ENCODE peak calls at places on chromosomes 3 and 15, in nine cellular contexts. One of them, this sample, is unnamed.
A peak's percentile ranks its signal among the peaks of the same experiment; 100 is the strongest.

GRCh38 chr3:32146669-32147315 is 40.4 kb downstream of the GPD1L start:
- DNase-seq in AG10803: no peak
- DNase-seq in esophagus muscularis mucosa: no peak
- DNase-seq in NB4: peak; percentile 73
- DNase-seq in B cell: no peak
- DNase-seq in GM12865: no peak
- DNase-seq in activated CD8-positive, alpha-beta T cell treated with anti-CD3 and anti-CD28 coated beads for 36 hours: no peak
- DNase-seq in fibroblast of mammary gland: no peak
- DNase-seq in lower leg skin: no peak
- DNase-seq in this sample: no peak

GRCh38 chr3:148861277-148861869 is 3.7 kb upstream of the CPA3 start:
- DNase-seq in AG10803: peak; percentile 60
- DNase-seq in esophagus muscularis mucosa: no peak
- DNase-seq in NB4: peak; percentile 57
- DNase-seq in B cell: no peak
- DNase-seq in GM12865: peak; percentile 55
- DNase-seq in activated CD8-positive, alpha-beta T cell treated with anti-CD3 and anti-CD28 coated beads for 36 hours: no peak
- DNase-seq in fibroblast of mammary gland: peak; percentile 74
- DNase-seq in lower leg skin: no peak
- DNase-seq in this sample: peak; percentile 71

GRCh38 chr3:133040696-133041523 is 2.7 kb downstream of the TMEM108 start:
- DNase-seq in AG10803: peak; percentile 67
- DNase-seq in esophagus muscularis mucosa: no peak
- DNase-seq in NB4: peak; percentile 63
- DNase-seq in B cell: peak; percentile 52
- DNase-seq in GM12865: peak; percentile 76
- DNase-seq in activated CD8-positive, alpha-beta T cell treated with anti-CD3 and anti-CD28 coated beads for 36 hours: peak; percentile 54
- DNase-seq in fibroblast of mammary gland: peak; percentile 61
- DNase-seq in lower leg skin: peak; percentile 56
- DNase-seq in this sample: peak; percentile 84

GRCh38 chr3:181727122-181728036 is 15.7 kb downstream of the SOX2 start:
- DNase-seq in AG10803: no peak
- DNase-seq in esophagus muscularis mucosa: no peak
- DNase-seq in NB4: no peak
- DNase-seq in B cell: no peak
- DNase-seq in GM12865: no peak
- DNase-seq in activated CD8-positive, alpha-beta T cell treated with anti-CD3 and anti-CD28 coated beads for 36 hours: no peak
- DNase-seq in fibroblast of mammary gland: no peak
- DNase-seq in lower leg skin: no peak
- DNase-seq in this sample: no peak

GRCh38 chr3:10173926-10174435 is 9.3 kb downstream of the IRAK2 start:
- DNase-seq in AG10803: peak; percentile 81
- DNase-seq in esophagus muscularis mucosa: no peak
- DNase-seq in NB4: peak; percentile 54
- DNase-seq in B cell: peak; percentile 42
- DNase-seq in GM12865: peak; percentile 36
- DNase-seq in activated CD8-positive, alpha-beta T cell treated with anti-CD3 and anti-CD28 coated beads for 36 hours: no peak
- DNase-seq in fibroblast of mammary gland: peak; percentile 99
- DNase-seq in lower leg skin: peak; percentile 74
- DNase-seq in this sample: peak; percentile 64

GRCh38 chr15:99504823-99505551 is 60.8 kb upstream of the MEF2A start:
- DNase-seq in AG10803: no peak
- DNase-seq in esophagus muscularis mucosa: peak; percentile 7
- DNase-seq in NB4: peak; percentile 63
- DNase-seq in B cell: no peak
- DNase-seq in GM12865: peak; percentile 79
- DNase-seq in activated CD8-positive, alpha-beta T cell treated with anti-CD3 and anti-CD28 coated beads for 36 hours: peak; percentile 61
- DNase-seq in fibroblast of mammary gland: peak; percentile 18
- DNase-seq in lower leg skin: peak; percentile 9
- DNase-seq in this sample: peak; percentile 59

GRCh38 chr3:86958534-86958933 is 32.4 kb downstream of the VGLL3 start:
- DNase-seq in AG10803: peak; percentile 97
- DNase-seq in esophagus muscularis mucosa: no peak
- DNase-seq in NB4: no peak
- DNase-seq in B cell: no peak
- DNase-seq in GM12865: no peak
- DNase-seq in activated CD8-positive, alpha-beta T cell treated with anti-CD3 and anti-CD28 coated beads for 36 hours: no peak
- DNase-seq in fibroblast of mammary gland: peak; percentile 75
- DNase-seq in lower leg skin: no peak
- DNase-seq in this sample: no peak

GRCh38 chr3:194203482-194204035 is 67.6 kb downstream of the HES1 start:
- DNase-seq in AG10803: no peak
- DNase-seq in esophagus muscularis mucosa: no peak
- DNase-seq in NB4: peak; percentile 69
- DNase-seq in B cell: peak; percentile 60
- DNase-seq in GM12865: peak; percentile 17
- DNase-seq in activated CD8-positive, alpha-beta T cell treated with anti-CD3 and anti-CD28 coated beads for 36 hours: peak; percentile 60
- DNase-seq in fibroblast of mammary gland: no peak
- DNase-seq in lower leg skin: no peak
- DNase-seq in this sample: no peak

GRCh38 chr3:24650839-24651238 is 156.2 kb upstream of the THRB start:
- DNase-seq in AG10803: no peak
- DNase-seq in esophagus muscularis mucosa: no peak
- DNase-seq in NB4: no peak
- DNase-seq in B cell: no peak
- DNase-seq in GM12865: no peak
- DNase-seq in activated CD8-positive, alpha-beta T cell treated with anti-CD3 and anti-CD28 coated beads for 36 hours: no peak
- DNase-seq in fibroblast of mammary gland: no peak
- DNase-seq in lower leg skin: no peak
- DNase-seq in this sample: no peak

GRCh38 chr15:99999282-100000070 is 266.2 kb upstream of the LYSMD4 start:
- DNase-seq in AG10803: no peak
- DNase-seq in esophagus muscularis mucosa: no peak
- DNase-seq in NB4: no peak
- DNase-seq in B cell: no peak
- DNase-seq in GM12865: no peak
- DNase-seq in activated CD8-positive, alpha-beta T cell treated with anti-CD3 and anti-CD28 coated beads for 36 hours: no peak
- DNase-seq in fibroblast of mammary gland: no peak
- DNase-seq in lower leg skin: no peak
- DNase-seq in this sample: no peak

GRCh38 chr3:187746479-187747335 is 1.4 kb upstream of the BCL6 start:
- DNase-seq in AG10803: peak; percentile 59
- DNase-seq in esophagus muscularis mucosa: no peak
- DNase-seq in NB4: no peak
- DNase-seq in B cell: no peak
- DNase-seq in GM12865: no peak
- DNase-seq in activated CD8-positive, alpha-beta T cell treated with anti-CD3 and anti-CD28 coated beads for 36 hours: peak; percentile 35
- DNase-seq in fibroblast of mammary gland: peak; percentile 51
- DNase-seq in lower leg skin: no peak
- DNase-seq in this sample: peak; percentile 44

GRCh38 chr15:68231102-68231818 is 1.7 kb upstream of the CLN6 start:
- DNase-seq in AG10803: no peak
- DNase-seq in esophagus muscularis mucosa: peak; percentile 75
- DNase-seq in NB4: no peak
- DNase-seq in B cell: no peak
- DNase-seq in GM12865: no peak
- DNase-seq in activated CD8-positive, alpha-beta T cell treated with anti-CD3 and anti-CD28 coated beads for 36 hours: no peak
- DNase-seq in fibroblast of mammary gland: no peak
- DNase-seq in lower leg skin: peak; percentile 12
- DNase-seq in this sample: no peak

DNA sequence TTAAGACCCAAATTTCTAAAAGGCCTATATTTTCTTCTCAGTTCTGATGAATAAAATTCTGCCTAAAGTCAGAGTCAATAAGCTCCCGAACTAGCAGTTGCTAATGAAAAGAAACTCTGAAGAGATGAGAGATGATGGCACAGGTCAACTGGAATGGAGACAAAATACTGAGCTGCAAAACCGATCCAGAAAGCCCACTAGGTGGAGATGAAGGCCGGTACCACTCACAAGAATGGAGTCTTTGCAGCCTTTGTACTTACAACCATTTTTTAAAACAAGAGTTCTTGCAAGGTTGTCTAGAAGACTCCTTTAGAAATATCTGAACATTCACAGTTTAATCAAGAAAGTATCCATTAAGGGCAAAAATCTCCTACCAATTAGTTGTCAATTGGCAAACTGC is 119.9 kb upstream of the TJP1 start:
- DNase-seq in AG10803: no peak
- DNase-seq in esophagus muscularis mucosa: no peak
- DNase-seq in NB4: peak; percentile 4
- DNase-seq in B cell: no peak
- DNase-seq in GM12865: no peak
- DNase-seq in activated CD8-positive, alpha-beta T cell treated with anti-CD3 and anti-CD28 coated beads for 36 hours: no peak
- DNase-seq in fibroblast of mammary gland: peak; percentile 17
- DNase-seq in lower leg skin: no peak
- DNase-seq in this sample: no peak
- TF ChIP-seq CTCF in AG10803: peak; percentile 32
- TF ChIP-seq CTCF in esophagus muscularis mucosa: peak; percentile 12
- TF ChIP-seq CTCF in NB4: no peak
- TF ChIP-seq CTCF in B cell: no peak
- TF ChIP-seq CTCF in GM12865: no peak
- TF ChIP-seq CTCF in activated CD8-positive, alpha-beta T cell treated with anti-CD3 and anti-CD28 coated beads for 36 hours: no peak
- TF ChIP-seq CTCF in fibroblast of mammary gland: peak; percentile 28
- TF ChIP-seq CTCF in lower leg skin: no peak
- TF ChIP-seq CTCF in this sample: no peak

GRCh38 chr15:70259030-70259424 is 161.3 kb upstream of the TLE3 start:
- DNase-seq in AG10803: peak; percentile 78
- DNase-seq in esophagus muscularis mucosa: peak; percentile 94
- DNase-seq in NB4: peak; percentile 73
- DNase-seq in B cell: peak; percentile 65
- DNase-seq in GM12865: peak; percentile 59
- DNase-seq in activated CD8-positive, alpha-beta T cell treated with anti-CD3 and anti-CD28 coated beads for 36 hours: peak; percentile 58
- DNase-seq in fibroblast of mammary gland: peak; percentile 59
- DNase-seq in lower leg skin: peak; percentile 79
- DNase-seq in this sample: peak; percentile 48

GRCh38 chr15:70260096-70260495 is 162.4 kb upstream of the TLE3 start:
- DNase-seq in AG10803: no peak
- DNase-seq in esophagus muscularis mucosa: no peak
- DNase-seq in NB4: peak; percentile 46
- DNase-seq in B cell: no peak
- DNase-seq in GM12865: no peak
- DNase-seq in activated CD8-positive, alpha-beta T cell treated with anti-CD3 and anti-CD28 coated beads for 36 hours: peak; percentile 56
- DNase-seq in fibroblast of mammary gland: no peak
- DNase-seq in lower leg skin: no peak
- DNase-seq in this sample: no peak

GRCh38 chr15:70258369-70259029 is 160.8 kb upstream of the TLE3 start:
- DNase-seq in AG10803: no peak
- DNase-seq in esophagus muscularis mucosa: no peak
- DNase-seq in NB4: peak; percentile 95
- DNase-seq in B cell: peak; percentile 69
- DNase-seq in GM12865: peak; percentile 53
- DNase-seq in activated CD8-positive, alpha-beta T cell treated with anti-CD3 and anti-CD28 coated beads for 36 hours: peak; percentile 95
- DNase-seq in fibroblast of mammary gland: peak; percentile 31
- DNase-seq in lower leg skin: no peak
- DNase-seq in this sample: peak; percentile 59

GRCh38 chr15:70260580-70260979 is 162.9 kb upstream of the TLE3 start:
- DNase-seq in AG10803: no peak
- DNase-seq in esophagus muscularis mucosa: no peak
- DNase-seq in NB4: no peak
- DNase-seq in B cell: no peak
- DNase-seq in GM12865: no peak
- DNase-seq in activated CD8-positive, alpha-beta T cell treated with anti-CD3 and anti-CD28 coated beads for 36 hours: no peak
- DNase-seq in fibroblast of mammary gland: no peak
- DNase-seq in lower leg skin: no peak
- DNase-seq in this sample: no peak

DNA sequence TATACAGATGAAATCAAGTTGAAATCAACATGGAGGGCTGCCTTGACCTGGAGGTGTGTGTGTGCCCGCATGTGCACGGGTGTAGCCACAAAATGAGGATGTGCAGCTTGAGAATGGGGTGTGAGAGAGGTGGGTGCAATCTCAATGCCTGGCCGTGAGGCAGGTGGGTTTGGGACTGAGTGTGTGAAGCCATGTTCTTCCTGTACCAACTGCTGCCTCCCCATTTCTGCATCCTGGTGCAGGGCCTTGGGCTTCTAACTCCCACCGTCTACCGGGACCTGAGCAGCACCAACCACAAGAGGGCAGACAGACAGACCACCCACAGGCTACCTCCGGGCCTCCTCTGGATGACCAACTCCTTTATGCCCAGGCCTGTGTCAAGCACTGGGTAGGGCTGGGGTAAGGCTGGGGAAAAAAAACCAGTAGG is 161.9 kb upstream of the TLE3 start:
- DNase-seq in AG10803: no peak
- DNase-seq in esophagus muscularis mucosa: no peak
- DNase-seq in NB4: peak; percentile 42
- DNase-seq in B cell: no peak
- DNase-seq in GM12865: no peak
- DNase-seq in activated CD8-positive, alpha-beta T cell treated with anti-CD3 and anti-CD28 coated beads for 36 hours: no peak
- DNase-seq in fibroblast of mammary gland: no peak
- DNase-seq in lower leg skin: no peak
- DNase-seq in this sample: no peak
- TF ChIP-seq CTCF in AG10803: peak; percentile 7
- TF ChIP-seq CTCF in esophagus muscularis mucosa: no peak
- TF ChIP-seq CTCF in NB4: peak; percentile 18
- TF ChIP-seq CTCF in B cell: no peak
- TF ChIP-seq CTCF in GM12865: no peak
- TF ChIP-seq CTCF in activated CD8-positive, alpha-beta T cell treated with anti-CD3 and anti-CD28 coated beads for 36 hours: no peak
- TF ChIP-seq CTCF in fibroblast of mammary gland: peak; percentile 9
- TF ChIP-seq CTCF in lower leg skin: no peak
- TF ChIP-seq CTCF in this sample: no peak

DNA sequence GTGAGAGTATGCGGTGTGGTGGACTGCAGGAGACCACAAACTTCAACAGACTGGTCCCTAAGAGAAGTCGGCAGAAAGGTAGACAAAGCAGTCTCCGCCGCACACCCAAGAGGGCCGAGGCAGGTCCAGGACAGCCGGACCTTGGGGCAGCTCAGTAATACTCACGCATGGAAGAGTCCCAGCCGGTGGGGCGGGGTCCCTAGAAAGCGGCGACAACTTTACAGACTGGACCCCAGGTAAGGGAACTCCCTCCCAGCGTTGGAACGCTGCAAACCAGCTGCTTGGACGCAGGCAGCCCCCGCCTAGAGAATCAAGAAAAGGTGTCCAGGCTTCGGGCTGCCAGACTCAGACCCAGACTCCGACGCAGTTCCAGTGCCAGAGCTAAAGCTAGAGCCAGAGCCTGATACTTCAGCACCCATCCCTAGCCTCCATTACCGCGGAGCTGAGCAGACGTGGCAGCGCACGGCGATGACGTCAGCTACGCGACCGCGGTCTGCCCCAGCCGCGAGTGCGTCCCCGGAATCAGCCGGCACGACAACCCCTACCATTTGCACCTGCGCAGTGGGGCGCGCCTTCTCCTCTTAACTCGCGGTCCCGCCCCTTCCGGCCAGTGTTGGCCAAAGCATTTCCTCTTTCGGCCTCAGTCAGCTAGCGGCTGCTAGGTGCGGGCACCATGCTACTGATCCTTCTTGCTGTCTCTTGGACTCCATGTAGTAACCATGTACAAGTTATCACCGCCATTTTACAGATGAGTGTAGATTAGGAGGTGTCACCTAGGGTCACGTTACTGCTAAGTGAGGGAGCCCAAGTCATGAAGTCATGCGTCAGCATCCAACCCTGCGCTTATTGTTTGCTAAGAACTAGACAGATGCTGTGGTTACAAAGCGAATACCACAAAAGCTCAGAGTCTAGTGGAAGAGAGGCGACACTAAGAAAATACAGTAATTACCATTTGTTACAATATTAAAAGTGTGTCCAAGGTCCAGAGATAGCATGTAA is at the start of gene TMEM39A:
- DNase-seq in AG10803: peak; percentile 98
- DNase-seq in esophagus muscularis mucosa: peak; percentile 100
- DNase-seq in NB4: peak; percentile 98
- DNase-seq in B cell: peak; percentile 99
- DNase-seq in GM12865: peak; percentile 99
- DNase-seq in activated CD8-positive, alpha-beta T cell treated with anti-CD3 and anti-CD28 coated beads for 36 hours: peak; percentile 99
- DNase-seq in fibroblast of mammary gland: peak; percentile 96
- DNase-seq in lower leg skin: peak; percentile 99
- DNase-seq in this sample: peak; percentile 98
- TF ChIP-seq CTCF in AG10803: peak; percentile 6
- TF ChIP-seq CTCF in esophagus muscularis mucosa: peak; percentile 20
- TF ChIP-seq CTCF in NB4: no peak
- TF ChIP-seq CTCF in B cell: no peak
- TF ChIP-seq CTCF in GM12865: no peak
- TF ChIP-seq CTCF in activated CD8-positive, alpha-beta T cell treated with anti-CD3 and anti-CD28 coated beads for 36 hours: no peak
- TF ChIP-seq CTCF in fibroblast of mammary gland: no peak
- TF ChIP-seq CTCF in lower leg skin: no peak
- TF ChIP-seq CTCF in this sample: no peak

GRCh38 chr3:126664591-126665214 is 9.8 kb upstream of the TXNRD3 start:
- DNase-seq in AG10803: peak; percentile 46
- DNase-seq in esophagus muscularis mucosa: peak; percentile 80
- DNase-seq in NB4: no peak
- DNase-seq in B cell: no peak
- DNase-seq in GM12865: no peak
- DNase-seq in activated CD8-positive, alpha-beta T cell treated with anti-CD3 and anti-CD28 coated beads for 36 hours: no peak
- DNase-seq in fibroblast of mammary gland: peak; percentile 39
- DNase-seq in lower leg skin: no peak
- DNase-seq in this sample: peak; percentile 14
- TF ChIP-seq CTCF in AG10803: peak; percentile 12
- TF ChIP-seq CTCF in esophagus muscularis mucosa: no peak
- TF ChIP-seq CTCF in NB4: no peak
- TF ChIP-seq CTCF in B cell: no peak
- TF ChIP-seq CTCF in GM12865: no peak
- TF ChIP-seq CTCF in activated CD8-positive, alpha-beta T cell treated with anti-CD3 and anti-CD28 coated beads for 36 hours: no peak
- TF ChIP-seq CTCF in fibroblast of mammary gland: peak; percentile 15
- TF ChIP-seq CTCF in lower leg skin: no peak
- TF ChIP-seq CTCF in this sample: no peak